ENCODE peak calls at places on chromosomes 12 and 14, in four cellular contexts. D is A549, K is endothelial cell of umbilical vein, W is HepG2. A is an unnamed sample.

GRCh38 chr14:91114079-91115065 is 499 bp downstream of the DGLUCY start:
- DNase-seq in D (no peak), K (peak), W (peak), A (peak)

GRCh38 chr12:6963741-6964446 is 6.6 kb downstream of the PHB2 start:
- DNase-seq in D (no peak), K (no peak), W (no peak), A (no peak)

GRCh38 chr12:11779286-11779685 is 129.8 kb downstream of the ETV6 start:
- DNase-seq in D (no peak), K (no peak), W (no peak), A (no peak)

GRCh38 chr12:27176765-27177164 is 67.3 kb upstream of the STK38L start:
- DNase-seq in D (peak), K (peak), W (no peak), A (peak)

GRCh38 chr12:47377414-47378221 is 297.9 kb upstream of the AMIGO2 start:
- DNase-seq in D (peak), K (peak), W (no peak), A (no peak)

GRCh38 chr12:19227190-19227879 is 97.8 kb downstream of the PLEKHA5 start:
- DNase-seq in D (no peak), K (no peak), W (no peak), A (no peak)

GRCh38 chr12:132558861-132559623 is 51.3 kb downstream of the LRCOL1 start:
- DNase-seq in D (no peak), K (no peak), W (no peak), A (peak)

GRCh38 chr12:25682421-25682820 is 129.3 kb upstream of the LMNTD1 start:
- DNase-seq in D (no peak), K (no peak), W (no peak), A (no peak)

GRCh38 chr12:2009623-2010022 is 5.4 kb upstream of the DCP1B start:
- DNase-seq in D (no peak), K (no peak), W (peak), A (peak)

GRCh38 chr12:95248604-95249355 is 31.2 kb downstream of the VEZT start:
- DNase-seq in D (no peak), K (peak), W (no peak), A (no peak)
- TF ChIP-seq MYC in D (no peak), K (no peak), W (no peak), A (no peak)

GRCh38 chr12:119711693-119712092 is 43.8 kb downstream of the PRKAB1 start:
- DNase-seq in D (no peak), K (no peak), W (no peak), A (no peak)

GRCh38 chr12:119710941-119711551 is 43.1 kb downstream of the PRKAB1 start:
- DNase-seq in D (no peak), K (no peak), W (no peak), A (no peak)

GRCh38 chr12:119713551-119714031 is 45.7 kb downstream of the PRKAB1 start:
- DNase-seq in D (no peak), K (no peak), W (no peak), A (no peak)

GRCh38 chr12:119714614-119715267 is 46.8 kb downstream of the PRKAB1 start:
- DNase-seq in D (no peak), K (no peak), W (no peak), A (no peak)

GRCh38 chr12:119712721-119713120 is 44.8 kb downstream of the PRKAB1 start:
- DNase-seq in D (no peak), K (no peak), W (no peak), A (no peak)
- TF ChIP-seq CTCF in D (no peak), K (no peak), W (no peak), A (no peak)

GRCh38 chr12:121514184-121514742 is 66.6 kb downstream of the KDM2B start:
- DNase-seq in D (no peak), K (no peak), W (no peak), A (no peak)
- TF ChIP-seq MYC in D (no peak), K (no peak), W (no peak), A (no peak)

GRCh38 chr14:59570122-59570521 is 6.5 kb downstream of the CCDC175 start:
- DNase-seq in D (peak), K (no peak), W (no peak), A (peak)
- TF ChIP-seq CTCF in D (peak), K (no peak), W (peak), A (peak)

GRCh38 chr12:123063535-123063934 is 83.1 kb downstream of the ARL6IP4 start:
- DNase-seq in D (peak), K (no peak), W (peak), A (peak)
- TF ChIP-seq MYC in D (no peak), K (no peak), W (no peak), A (no peak)

GRCh38 chr12:110687770-110688169 is 1.1 kb downstream of the HVCN1 start:
- DNase-seq in D (no peak), K (no peak), W (no peak), A (peak)

GRCh38 chr12:110689601-110690430 is 901 bp upstream of the HVCN1 start:
- DNase-seq in D (no peak), K (peak), W (no peak), A (peak)

GRCh38 chr12:110688446-110689001 is 391 bp downstream of the HVCN1 start:
- DNase-seq in D (no peak), K (peak), W (no peak), A (no peak)

GRCh38 chr12:110686294-110686903 is 2.5 kb downstream of the HVCN1 start:
- DNase-seq in D (no peak), K (no peak), W (no peak), A (no peak)

DNA sequence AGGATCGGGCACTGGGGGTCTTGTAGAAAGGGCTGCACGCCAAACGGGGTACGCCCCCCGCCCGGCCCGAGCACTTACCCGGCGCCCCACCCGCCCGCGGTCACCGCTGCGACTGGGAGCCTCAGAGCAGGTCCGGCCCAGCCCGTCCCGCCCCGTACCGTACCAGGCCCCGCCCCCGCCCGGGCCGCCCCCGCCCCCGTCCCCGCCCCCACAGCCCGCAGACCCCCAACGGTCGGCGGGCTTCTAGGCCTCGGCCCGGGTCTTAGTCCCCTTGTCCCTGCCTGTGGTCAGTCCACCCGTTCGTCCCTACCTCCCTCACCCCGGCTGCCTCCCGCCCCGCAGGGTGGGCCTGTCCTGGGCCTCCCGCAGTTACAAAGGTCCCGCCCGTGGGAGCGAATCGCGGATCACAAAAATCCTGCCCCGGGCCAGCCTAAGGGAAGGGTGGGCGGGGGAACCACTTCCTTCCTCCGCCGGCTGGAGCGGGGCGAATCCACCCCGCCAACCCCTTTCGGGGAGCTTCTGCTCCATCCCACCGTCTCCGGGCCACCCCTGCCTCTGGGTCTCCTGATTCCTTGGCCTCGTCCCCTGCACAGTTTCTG is at the start of gene HVCN1:
- DNase-seq in D (no peak), K (no peak), W (no peak), A (peak)
- TF ChIP-seq CTCF in D (no peak), K (no peak), W (no peak), A (no peak)